ENCODE peak calls at places on chromosomes 4 and X, in six cellular contexts. One of them, this sample, is unnamed.

GRCh38 chr4:188021548-188022249 is 26.1 kb downstream of the ZFP42 start:
- DNase-seq in tibial artery: no peak
- DNase-seq in neuronal stem cell: no peak
- DNase-seq in left lung: no peak
- DNase-seq in CD4-positive, alpha-beta memory T cell: no peak
- DNase-seq in fibroblast of pulmonary artery: no peak
- DNase-seq in this sample: no peak

GRCh38 chrX:150167482-150168324 is 195.4 kb upstream of the MAMLD1 start:
- DNase-seq in tibial artery: no peak
- DNase-seq in neuronal stem cell: no peak
- DNase-seq in left lung: no peak
- DNase-seq in CD4-positive, alpha-beta memory T cell: no peak
- DNase-seq in fibroblast of pulmonary artery: no peak
- DNase-seq in this sample: no peak

GRCh38 chr4:65007841-65008439 is 598.7 kb upstream of the TECRL start:
- DNase-seq in tibial artery: no peak
- DNase-seq in neuronal stem cell: peak; percentile 24
- DNase-seq in left lung: no peak
- DNase-seq in CD4-positive, alpha-beta memory T cell: no peak
- DNase-seq in fibroblast of pulmonary artery: peak; percentile 67
- DNase-seq in this sample: peak; percentile 5

GRCh38 chr4:54971474-54971950 is 153.9 kb downstream of the KDR start:
- DNase-seq in tibial artery: no peak
- DNase-seq in neuronal stem cell: peak; percentile 29
- DNase-seq in left lung: no peak
- DNase-seq in CD4-positive, alpha-beta memory T cell: peak; percentile 14
- DNase-seq in fibroblast of pulmonary artery: peak; percentile 73
- DNase-seq in this sample: peak; percentile 7

GRCh38 chrX:108198420-108198819 is 106.8 kb downstream of the ATG4A start:
- DNase-seq in tibial artery: no peak
- DNase-seq in neuronal stem cell: no peak
- DNase-seq in left lung: no peak
- DNase-seq in CD4-positive, alpha-beta memory T cell: no peak
- DNase-seq in fibroblast of pulmonary artery: peak; percentile 76
- DNase-seq in this sample: no peak

GRCh38 chr4:19857405-19857804 is 394.3 kb upstream of the SLIT2 start:
- DNase-seq in tibial artery: no peak
- DNase-seq in neuronal stem cell: no peak
- DNase-seq in left lung: no peak
- DNase-seq in CD4-positive, alpha-beta memory T cell: no peak
- DNase-seq in fibroblast of pulmonary artery: peak; percentile 51
- DNase-seq in this sample: no peak

GRCh38 chr4:7121861-7122653 is 54.2 kb upstream of the GRPEL1 start:
- DNase-seq in tibial artery: no peak
- DNase-seq in neuronal stem cell: no peak
- DNase-seq in left lung: no peak
- DNase-seq in CD4-positive, alpha-beta memory T cell: no peak
- DNase-seq in fibroblast of pulmonary artery: no peak
- DNase-seq in this sample: no peak

GRCh38 chrX:95318882-95319281 is 1365.8 kb upstream of the DIAPH2 start:
- DNase-seq in tibial artery: no peak
- DNase-seq in neuronal stem cell: no peak
- DNase-seq in left lung: no peak
- DNase-seq in CD4-positive, alpha-beta memory T cell: no peak
- DNase-seq in fibroblast of pulmonary artery: no peak
- DNase-seq in this sample: no peak

GRCh38 chr4:3670521-3671519 is 95.4 kb upstream of the ADRA2C start:
- DNase-seq in tibial artery: no peak
- DNase-seq in neuronal stem cell: no peak
- DNase-seq in left lung: peak; percentile 65
- DNase-seq in CD4-positive, alpha-beta memory T cell: no peak
- DNase-seq in fibroblast of pulmonary artery: no peak
- DNase-seq in this sample: peak; percentile 34

GRCh38 chrX:39675619-39676018 is 422.1 kb downstream of the BCOR start:
- DNase-seq in tibial artery: peak; percentile 80
- DNase-seq in neuronal stem cell: no peak
- DNase-seq in left lung: no peak
- DNase-seq in CD4-positive, alpha-beta memory T cell: no peak
- DNase-seq in fibroblast of pulmonary artery: peak; percentile 25
- DNase-seq in this sample: no peak

DNA sequence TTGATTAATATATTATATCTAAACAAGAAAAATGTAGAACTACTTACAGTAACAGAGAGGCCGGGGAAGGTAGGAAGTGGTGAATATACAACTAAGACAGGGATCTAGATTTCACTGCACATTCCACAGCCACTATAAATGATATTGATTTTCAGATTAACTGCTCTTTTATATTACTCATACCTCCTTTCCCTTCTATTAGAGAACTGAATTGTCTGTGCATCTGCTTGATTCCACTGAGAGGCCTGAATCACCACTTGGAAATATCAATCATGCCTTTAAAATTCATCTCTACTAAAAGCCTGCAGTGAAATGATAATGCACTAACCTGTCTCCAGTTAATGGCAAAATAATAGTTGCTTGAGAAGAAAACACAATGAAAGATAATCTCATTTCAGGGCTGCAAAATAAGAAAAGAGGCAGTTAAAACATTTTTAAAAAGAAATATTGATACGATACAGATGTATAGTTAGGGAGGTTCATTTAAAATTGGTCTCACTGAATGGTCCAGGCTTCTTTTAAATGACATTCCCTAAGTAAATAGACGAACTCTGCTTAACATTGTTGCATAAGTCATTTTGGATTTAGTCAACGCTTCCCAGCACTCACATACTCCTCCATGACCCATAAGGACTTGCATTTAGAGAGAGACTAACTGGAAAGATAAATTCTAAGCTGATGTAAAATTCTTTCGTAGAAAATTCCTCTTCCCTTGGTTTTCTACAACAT is 3.8 kb downstream of the ANTXR2 start:
- DNase-seq in tibial artery: no peak
- DNase-seq in neuronal stem cell: no peak
- DNase-seq in left lung: no peak
- DNase-seq in CD4-positive, alpha-beta memory T cell: no peak
- DNase-seq in fibroblast of pulmonary artery: no peak
- DNase-seq in this sample: no peak
- H3K4me3 ChIP-seq in tibial artery: peak overlapping the region; percentile 12
- H3K4me3 ChIP-seq in neuronal stem cell: no peak overlapping the region
- H3K4me3 ChIP-seq in left lung: no peak overlapping the region
- H3K4me3 ChIP-seq in CD4-positive, alpha-beta memory T cell: no peak overlapping the region
- H3K4me3 ChIP-seq in fibroblast of pulmonary artery: no peak overlapping the region
- H3K4me3 ChIP-seq in this sample: no peak overlapping the region

GRCh38 chr4:128832253-128832641 is 22.7 kb downstream of the JADE1 start:
- DNase-seq in tibial artery: no peak
- DNase-seq in neuronal stem cell: no peak
- DNase-seq in left lung: no peak
- DNase-seq in CD4-positive, alpha-beta memory T cell: no peak
- DNase-seq in fibroblast of pulmonary artery: no peak
- DNase-seq in this sample: no peak

GRCh38 chr4:128827280-128827679 is 17.8 kb downstream of the JADE1 start:
- DNase-seq in tibial artery: no peak
- DNase-seq in neuronal stem cell: no peak
- DNase-seq in left lung: no peak
- DNase-seq in CD4-positive, alpha-beta memory T cell: no peak
- DNase-seq in fibroblast of pulmonary artery: no peak
- DNase-seq in this sample: no peak

GRCh38 chr4:128835498-128836222 is 26.2 kb downstream of the JADE1 start:
- DNase-seq in tibial artery: peak; percentile 91
- DNase-seq in neuronal stem cell: no peak
- DNase-seq in left lung: no peak
- DNase-seq in CD4-positive, alpha-beta memory T cell: no peak
- DNase-seq in fibroblast of pulmonary artery: peak; percentile 61
- DNase-seq in this sample: no peak

GRCh38 chr4:128831526-128832252 is 22.2 kb downstream of the JADE1 start:
- DNase-seq in tibial artery: no peak
- DNase-seq in neuronal stem cell: peak; percentile 39
- DNase-seq in left lung: no peak
- DNase-seq in CD4-positive, alpha-beta memory T cell: no peak
- DNase-seq in fibroblast of pulmonary artery: peak; percentile 48
- DNase-seq in this sample: no peak

DNA sequence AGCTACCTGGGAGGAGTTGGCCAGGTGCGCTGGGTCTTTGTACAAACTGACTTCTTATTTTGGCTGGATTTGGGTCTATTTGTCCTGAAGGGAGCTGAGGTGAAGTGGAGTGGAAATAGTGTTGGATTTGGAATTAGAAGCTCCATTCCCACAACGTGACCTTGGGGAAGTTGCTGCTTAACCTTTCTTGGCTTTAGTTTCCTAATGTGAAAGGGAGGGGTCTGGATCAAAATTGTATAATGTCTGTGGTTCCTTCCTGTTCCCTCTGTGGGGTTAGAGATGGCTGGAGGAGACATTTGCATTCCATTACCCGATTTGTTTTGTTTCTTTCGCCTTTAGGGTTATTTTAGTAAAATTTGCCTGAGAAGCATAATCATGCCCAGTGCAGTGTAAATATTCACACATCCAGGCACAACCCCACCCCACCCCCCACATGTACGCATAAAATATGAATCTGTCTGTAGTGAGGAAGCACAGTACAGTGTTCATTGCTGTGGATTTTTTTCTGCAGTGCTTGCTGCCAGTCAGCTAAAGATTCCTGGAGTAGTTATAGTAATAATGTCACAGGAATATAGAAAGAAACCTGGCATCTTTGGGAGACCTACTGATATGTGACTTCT is 21.5 kb downstream of the JADE1 start:
- DNase-seq in tibial artery: no peak
- DNase-seq in neuronal stem cell: no peak
- DNase-seq in left lung: no peak
- DNase-seq in CD4-positive, alpha-beta memory T cell: no peak
- DNase-seq in fibroblast of pulmonary artery: no peak
- DNase-seq in this sample: no peak
- H3K4me3 ChIP-seq in tibial artery: no peak overlapping the region
- H3K4me3 ChIP-seq in neuronal stem cell: no peak overlapping the region
- H3K4me3 ChIP-seq in left lung: no peak overlapping the region
- H3K4me3 ChIP-seq in CD4-positive, alpha-beta memory T cell: no peak overlapping the region
- H3K4me3 ChIP-seq in fibroblast of pulmonary artery: no peak overlapping the region
- H3K4me3 ChIP-seq in this sample: no peak overlapping the region

GRCh38 chr4:150586162-150586561 is 4.2 kb downstream of the MAB21L2 start:
- DNase-seq in tibial artery: no peak
- DNase-seq in neuronal stem cell: no peak
- DNase-seq in left lung: no peak
- DNase-seq in CD4-positive, alpha-beta memory T cell: no peak
- DNase-seq in fibroblast of pulmonary artery: no peak
- DNase-seq in this sample: no peak

GRCh38 chr4:150582101-150582565 is at the start of gene MAB21L2:
- DNase-seq in tibial artery: no peak
- DNase-seq in neuronal stem cell: peak; percentile 27
- DNase-seq in left lung: no peak
- DNase-seq in CD4-positive, alpha-beta memory T cell: no peak
- DNase-seq in fibroblast of pulmonary artery: peak; percentile 20
- DNase-seq in this sample: no peak

GRCh38 chr4:150583287-150584197 is 1.6 kb downstream of the MAB21L2 start:
- DNase-seq in tibial artery: peak; percentile 74
- DNase-seq in neuronal stem cell: peak; percentile 44
- DNase-seq in left lung: peak; percentile 77
- DNase-seq in CD4-positive, alpha-beta memory T cell: no peak
- DNase-seq in fibroblast of pulmonary artery: peak; percentile 35
- DNase-seq in this sample: peak; percentile 44

GRCh38 chr4:150582881-150583286 is 933 bp downstream of the MAB21L2 start:
- DNase-seq in tibial artery: no peak
- DNase-seq in neuronal stem cell: peak; percentile 36
- DNase-seq in left lung: peak; percentile 75
- DNase-seq in CD4-positive, alpha-beta memory T cell: no peak
- DNase-seq in fibroblast of pulmonary artery: peak; percentile 36
- DNase-seq in this sample: peak; percentile 44

GRCh38 chr4:150584198-150584593 is 2.2 kb downstream of the MAB21L2 start:
- DNase-seq in tibial artery: no peak
- DNase-seq in neuronal stem cell: no peak
- DNase-seq in left lung: no peak
- DNase-seq in CD4-positive, alpha-beta memory T cell: no peak
- DNase-seq in fibroblast of pulmonary artery: no peak
- DNase-seq in this sample: no peak
- H3K4me3 ChIP-seq in tibial artery: peak overlapping the region; percentile 50
- H3K4me3 ChIP-seq in neuronal stem cell: peak overlapping the region; percentile 81
- H3K4me3 ChIP-seq in left lung: peak overlapping the region; percentile 23
- H3K4me3 ChIP-seq in CD4-positive, alpha-beta memory T cell: no peak overlapping the region
- H3K4me3 ChIP-seq in fibroblast of pulmonary artery: peak overlapping the region; percentile 58
- H3K4me3 ChIP-seq in this sample: no peak overlapping the region

GRCh38 chr4:91198951-91199350 is 1071.8 kb downstream of the CCSER1 start:
- DNase-seq in tibial artery: no peak
- DNase-seq in neuronal stem cell: no peak
- DNase-seq in left lung: no peak
- DNase-seq in CD4-positive, alpha-beta memory T cell: no peak
- DNase-seq in fibroblast of pulmonary artery: no peak
- DNase-seq in this sample: no peak
- H3K4me3 ChIP-seq in tibial artery: no peak overlapping the region
- H3K4me3 ChIP-seq in neuronal stem cell: no peak overlapping the region
- H3K4me3 ChIP-seq in left lung: no peak overlapping the region
- H3K4me3 ChIP-seq in CD4-positive, alpha-beta memory T cell: no peak overlapping the region
- H3K4me3 ChIP-seq in fibroblast of pulmonary artery: no peak overlapping the region
- H3K4me3 ChIP-seq in this sample: no peak overlapping the region

GRCh38 chr4:71050809-71051208 is 57.4 kb downstream of the DCK start:
- DNase-seq in tibial artery: no peak
- DNase-seq in neuronal stem cell: no peak
- DNase-seq in left lung: no peak
- DNase-seq in CD4-positive, alpha-beta memory T cell: no peak
- DNase-seq in fibroblast of pulmonary artery: no peak
- DNase-seq in this sample: no peak

GRCh38 chr4:71052034-71052433 is 58.6 kb downstream of the DCK start:
- DNase-seq in tibial artery: no peak
- DNase-seq in neuronal stem cell: no peak
- DNase-seq in left lung: no peak
- DNase-seq in CD4-positive, alpha-beta memory T cell: no peak
- DNase-seq in fibroblast of pulmonary artery: no peak
- DNase-seq in this sample: no peak

GRCh38 chr4:71049395-71049794 is 55.9 kb downstream of the DCK start:
- DNase-seq in tibial artery: no peak
- DNase-seq in neuronal stem cell: no peak
- DNase-seq in left lung: no peak
- DNase-seq in CD4-positive, alpha-beta memory T cell: no peak
- DNase-seq in fibroblast of pulmonary artery: no peak
- DNase-seq in this sample: no peak

DNA sequence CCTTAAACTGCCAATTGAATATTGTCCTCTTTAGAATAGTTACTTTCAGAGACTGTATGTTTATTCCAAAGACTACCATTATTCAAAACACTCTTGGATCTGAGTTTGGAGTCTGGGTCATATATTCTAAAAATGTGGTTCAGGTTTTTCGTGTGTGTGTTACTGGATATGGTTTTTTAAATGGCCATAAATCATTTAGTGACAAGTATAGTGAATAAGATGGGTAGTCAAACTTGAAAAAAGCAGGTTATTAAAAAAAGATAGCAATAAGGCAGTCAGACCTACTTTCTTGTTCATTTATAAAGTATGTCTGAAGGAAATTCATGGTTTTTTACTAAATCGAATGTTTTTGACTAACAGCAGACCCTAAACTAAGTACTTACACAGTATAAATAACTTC is 59.3 kb downstream of the DCK start:
- DNase-seq in tibial artery: no peak
- DNase-seq in neuronal stem cell: no peak
- DNase-seq in left lung: no peak
- DNase-seq in CD4-positive, alpha-beta memory T cell: no peak
- DNase-seq in fibroblast of pulmonary artery: no peak
- DNase-seq in this sample: no peak
- H3K4me3 ChIP-seq in tibial artery: no peak overlapping the region
- H3K4me3 ChIP-seq in neuronal stem cell: no peak overlapping the region
- H3K4me3 ChIP-seq in left lung: no peak overlapping the region
- H3K4me3 ChIP-seq in CD4-positive, alpha-beta memory T cell: no peak overlapping the region
- H3K4me3 ChIP-seq in fibroblast of pulmonary artery: no peak overlapping the region
- H3K4me3 ChIP-seq in this sample: no peak overlapping the region